ENCODE peak calls at places on chromosomes 16 and 17, in nine cellular contexts. C is spleen; R is PC-9; M is HCT116; K is vagina; Z is endothelial cell of umbilical vein; Y is SJSA1; A is CD4-positive, CD25-positive, alpha-beta regulatory T cell; O is keratinocyte. I is an unnamed sample. For H3K4me1 and H3K9me3, the result is how much of the 10 kb centered on the place peaks cover.

GRCh38 chr17:47229535-47230443 is 20.6 kb downstream of the MYL4 start:
- DNase-seq in C (peak), R (peak), M (peak), K (peak), Z (peak), Y (peak), A (peak), O (peak), I (peak)

GRCh38 chr17:45355087-45355486 is 38.3 kb upstream of the MAP3K14 start:
- DNase-seq in C (peak), R (peak), M (no peak), K (no peak), Z (no peak), Y (no peak), A (no peak), O (no peak), I (no peak)

GRCh38 chr16:31050280-31051030 is 17.1 kb downstream of the STX4 start:
- DNase-seq in C (no peak), R (no peak), M (no peak), K (no peak), Z (no peak), Y (no peak), A (no peak), O (no peak), I (no peak)

GRCh38 chr16:55480228-55480655 is 1.2 kb downstream of the MMP2 start:
- DNase-seq in C (no peak), R (peak), M (no peak), K (peak), Z (peak), Y (peak), A (no peak), O (no peak), I (no peak)

GRCh38 chr17:60170835-60171752 is 21.3 kb downstream of the CA4 start:
- DNase-seq in C (no peak), R (no peak), M (no peak), K (no peak), Z (peak), Y (no peak), A (no peak), O (no peak), I (no peak)

GRCh38 chr17:34400301-34400931 is 37.4 kb upstream of the CCL1 start:
- DNase-seq in C (no peak), R (no peak), M (no peak), K (no peak), Z (no peak), Y (no peak), A (no peak), O (no peak), I (no peak)

GRCh38 chr16:61831351-61831933 is 204.8 kb downstream of the CDH8 start:
- DNase-seq in C (no peak), R (no peak), M (no peak), K (no peak), Z (no peak), Y (no peak), A (no peak), O (no peak), I (no peak)

GRCh38 chr17:42577532-42578281 is at the start of gene PSMC3IP:
- DNase-seq in C (peak), R (peak), M (peak), K (peak), Z (peak), Y (peak), A (peak), O (peak), I (peak)

GRCh38 chr17:66619196-66619595 is 215.7 kb upstream of the CACNG5 start:
- DNase-seq in C (no peak), R (no peak), M (no peak), K (no peak), Z (no peak), Y (no peak), A (no peak), O (no peak), I (no peak)

GRCh38 chr17:2056221-2057129 is 1.6 kb downstream of the HIC1 start:
- DNase-seq in C (peak), R (no peak), M (no peak), K (no peak), Z (peak), Y (no peak), A (no peak), O (no peak), I (no peak)

GRCh38 chr16:12157510-12158093 is 181.1 kb downstream of the SNX29 start:
- DNase-seq in C (peak), R (peak), M (no peak), K (no peak), Z (no peak), Y (no peak), A (no peak), O (no peak), I (no peak)

GRCh38 chr16:81446318-81447275 is 2.0 kb downstream of the CMIP start:
- DNase-seq in C (no peak), R (peak), M (no peak), K (no peak), Z (peak), Y (no peak), A (no peak), O (no peak), I (no peak)

GRCh38 chr17:42895185-42895555 is 5.4 kb upstream of the G6PC1 start:
- DNase-seq in C (no peak), R (peak), M (peak), K (no peak), Z (peak), Y (no peak), A (no peak), O (peak), I (no peak)

GRCh38 chr17:49028271-49028670 is 31.1 kb downstream of the IGF2BP1 start:
- DNase-seq in C (no peak), R (no peak), M (no peak), K (no peak), Z (peak), Y (no peak), A (no peak), O (no peak), I (no peak)

GRCh38 chr17:48745381-48746275 is 17.1 kb upstream of the HOXB13 start:
- DNase-seq in C (no peak), R (no peak), M (no peak), K (no peak), Z (no peak), Y (no peak), A (no peak), O (no peak), I (no peak)

GRCh38 chr16:65524997-65525396 is 403.1 kb upstream of the CDH11 start:
- DNase-seq in C (no peak), R (no peak), M (no peak), K (no peak), Z (no peak), Y (peak), A (no peak), O (no peak), I (no peak)

GRCh38 chr17:67121317-67121887 is 77.0 kb downstream of the CACNG1 start:
- DNase-seq in C (no peak), R (no peak), M (no peak), K (no peak), Z (no peak), Y (no peak), A (no peak), O (no peak), I (no peak)

DNA sequence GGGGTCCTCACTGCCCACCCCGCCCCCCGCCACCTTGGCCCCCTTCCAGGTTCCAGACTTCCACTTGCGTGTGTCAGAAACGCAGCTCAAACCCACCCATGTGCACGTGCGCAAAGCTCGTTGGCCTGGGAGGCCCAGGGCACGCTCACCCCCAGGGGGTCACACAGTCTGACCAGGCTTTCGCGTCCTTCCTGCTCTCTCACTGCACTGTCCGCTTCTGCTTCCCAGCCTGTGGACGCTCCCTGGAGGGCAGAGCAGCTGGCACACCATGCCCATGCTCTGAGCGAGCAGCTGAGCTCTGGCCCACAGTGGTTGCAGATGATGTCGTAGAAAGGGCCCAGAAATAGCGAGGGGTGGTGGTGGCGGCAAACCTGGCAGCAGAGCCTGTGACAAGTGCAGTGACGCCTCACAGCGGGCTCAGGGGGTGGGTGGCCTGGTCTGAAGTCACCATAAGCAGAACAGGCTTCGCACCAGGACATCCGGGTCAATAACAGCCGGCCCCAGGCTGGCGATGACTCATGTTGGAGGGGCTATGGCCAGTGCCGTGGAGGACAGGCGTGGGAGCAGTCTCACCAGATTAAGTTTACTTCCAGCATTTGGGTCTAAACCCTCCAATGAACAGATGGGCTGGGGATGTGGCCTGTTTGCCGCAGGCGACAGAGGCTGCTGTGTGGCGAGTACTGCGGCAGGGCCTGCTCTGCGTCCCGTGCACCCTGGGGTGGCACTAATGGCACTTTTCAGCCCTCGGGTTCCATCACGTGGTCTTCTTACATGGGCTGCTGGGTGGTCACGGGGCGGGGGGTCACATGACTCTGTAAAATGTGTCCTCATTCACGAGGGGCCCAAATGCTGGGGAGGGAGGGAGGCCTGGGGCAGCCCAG is 49.0 kb downstream of the NT5M start:
- DNase-seq in C (peak), R (peak), M (no peak), K (no peak), Z (peak), Y (peak), A (no peak), O (no peak), I (no peak)
- H3K4me1 ChIP-seq in C (under half), R (under half), M (under half), K (under half), Z (under half), Y (under half), A (under half), O (under half), I (under half)

GRCh38 chr16:35405547-35405946 is 1946.1 kb downstream of the TP53TG3F start:
- DNase-seq in C (no peak), R (no peak), M (no peak), K (no peak), Z (no peak), Y (no peak), A (no peak), O (no peak), I (no peak)

GRCh38 chr16:35409503-35409902 is 1950.1 kb downstream of the TP53TG3F start:
- DNase-seq in C (no peak), R (no peak), M (no peak), K (no peak), Z (no peak), Y (no peak), A (no peak), O (no peak), I (no peak)

GRCh38 chr16:35399133-35399532 is 1939.7 kb downstream of the TP53TG3F start:
- DNase-seq in C (no peak), R (no peak), M (no peak), K (no peak), Z (no peak), Y (no peak), A (no peak), O (no peak), I (no peak)

GRCh38 chr16:35404273-35404672 is 1944.9 kb downstream of the TP53TG3F start:
- DNase-seq in C (no peak), R (no peak), M (no peak), K (no peak), Z (no peak), Y (no peak), A (no peak), O (no peak), I (no peak)
- H3K9me3 ChIP-seq in C (under half), R (under half), M (under half), K (under half), Z (under half), Y (under half), A (under half), O (under half), I (under half)

GRCh38 chr17:50440838-50441829 is 15.1 kb downstream of the ACSF2 start:
- DNase-seq in C (no peak), R (no peak), M (no peak), K (no peak), Z (no peak), Y (no peak), A (no peak), O (no peak), I (no peak)
- H3K4me1 ChIP-seq in C (under half), R (half or more), M (under half), K (under half), Z (under half), Y (under half), A (under half), O (under half), I (under half)

DNA sequence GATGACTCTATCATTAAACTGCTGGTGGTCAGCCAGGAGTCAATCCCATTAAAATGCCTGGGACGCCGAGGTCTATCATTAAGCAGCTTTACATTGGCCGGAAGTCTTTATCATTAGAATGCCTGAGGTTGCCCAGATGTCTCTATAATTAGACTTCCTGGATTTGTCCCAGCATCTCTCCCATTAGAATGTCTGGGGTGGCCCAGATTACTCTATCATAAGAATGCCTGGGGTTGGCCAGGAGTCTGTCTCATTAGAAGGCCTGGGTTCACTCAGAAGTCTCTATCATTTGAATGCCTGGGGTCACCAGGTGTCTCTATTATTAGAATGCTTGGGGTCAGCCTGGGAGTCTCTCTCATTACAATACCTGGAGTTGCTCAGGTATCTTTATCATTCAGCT is 2227.2 kb downstream of the TP53TG3F start:
- DNase-seq in C (no peak), R (no peak), M (no peak), K (no peak), Z (no peak), Y (no peak), A (no peak), O (no peak), I (no peak)
- H3K9me3 ChIP-seq in C (half or more), R (under half), M (under half), K (under half), Z (under half), Y (under half), A (under half), O (under half), I (under half)